ENCODE peak calls at places on chromosomes 1 and 21, in nine cellular contexts. One of them, this sample, is unnamed.

GRCh38 chr1:246703581-246703980 is 20.6 kb upstream of the SCCPDH start:
- DNase-seq in HCT116: no peak
- DNase-seq in vagina: no peak
- DNase-seq in transverse colon: peak; percentile 69
- DNase-seq in HL-60: peak; percentile 77
- DNase-seq in GM12891: no peak
- DNase-seq in suprapubic skin: no peak
- DNase-seq in esophagus muscularis mucosa: no peak
- DNase-seq in breast epithelium: no peak
- DNase-seq in this sample: no peak

GRCh38 chr21:29624776-29625175 is 315.0 kb downstream of the GRIK1 start:
- DNase-seq in HCT116: no peak
- DNase-seq in vagina: no peak
- DNase-seq in transverse colon: no peak
- DNase-seq in HL-60: no peak
- DNase-seq in GM12891: no peak
- DNase-seq in suprapubic skin: no peak
- DNase-seq in esophagus muscularis mucosa: no peak
- DNase-seq in breast epithelium: no peak
- DNase-seq in this sample: no peak

GRCh38 chr1:230907472-230908205 is 39.3 kb upstream of the C1orf198 start:
- DNase-seq in HCT116: no peak
- DNase-seq in vagina: no peak
- DNase-seq in transverse colon: no peak
- DNase-seq in HL-60: no peak
- DNase-seq in GM12891: no peak
- DNase-seq in suprapubic skin: no peak
- DNase-seq in esophagus muscularis mucosa: peak; percentile 19
- DNase-seq in breast epithelium: no peak
- DNase-seq in this sample: no peak

GRCh38 chr1:76013209-76013581 is 61.4 kb upstream of the ST6GALNAC3 start:
- DNase-seq in HCT116: no peak
- DNase-seq in vagina: no peak
- DNase-seq in transverse colon: no peak
- DNase-seq in HL-60: no peak
- DNase-seq in GM12891: no peak
- DNase-seq in suprapubic skin: no peak
- DNase-seq in esophagus muscularis mucosa: no peak
- DNase-seq in breast epithelium: no peak
- DNase-seq in this sample: no peak

GRCh38 chr1:68145418-68146126 is 86.8 kb downstream of the WLS start:
- DNase-seq in HCT116: no peak
- DNase-seq in vagina: no peak
- DNase-seq in transverse colon: peak; percentile 64
- DNase-seq in HL-60: no peak
- DNase-seq in GM12891: no peak
- DNase-seq in suprapubic skin: no peak
- DNase-seq in esophagus muscularis mucosa: no peak
- DNase-seq in breast epithelium: peak; percentile 77
- DNase-seq in this sample: no peak

GRCh38 chr1:47558601-47559593 is 121.1 kb downstream of the FOXD2 start:
- DNase-seq in HCT116: no peak
- DNase-seq in vagina: no peak
- DNase-seq in transverse colon: peak; percentile 78
- DNase-seq in HL-60: no peak
- DNase-seq in GM12891: no peak
- DNase-seq in suprapubic skin: no peak
- DNase-seq in esophagus muscularis mucosa: no peak
- DNase-seq in breast epithelium: no peak
- DNase-seq in this sample: no peak

GRCh38 chr1:177274687-177275211 is 104.0 kb downstream of the BRINP2 start:
- DNase-seq in HCT116: no peak
- DNase-seq in vagina: no peak
- DNase-seq in transverse colon: no peak
- DNase-seq in HL-60: no peak
- DNase-seq in GM12891: no peak
- DNase-seq in suprapubic skin: no peak
- DNase-seq in esophagus muscularis mucosa: peak; percentile 87
- DNase-seq in breast epithelium: peak; percentile 45
- DNase-seq in this sample: no peak

GRCh38 chr21:36706482-36706852 is 7.6 kb downstream of the SIM2 start:
- DNase-seq in HCT116: no peak
- DNase-seq in vagina: no peak
- DNase-seq in transverse colon: no peak
- DNase-seq in HL-60: no peak
- DNase-seq in GM12891: no peak
- DNase-seq in suprapubic skin: no peak
- DNase-seq in esophagus muscularis mucosa: no peak
- DNase-seq in breast epithelium: no peak
- DNase-seq in this sample: peak; percentile 14

GRCh38 chr1:169809370-169810095 is 14.8 kb upstream of the METTL18 start:
- DNase-seq in HCT116: peak; percentile 21
- DNase-seq in vagina: no peak
- DNase-seq in transverse colon: no peak
- DNase-seq in HL-60: peak; percentile 14
- DNase-seq in GM12891: no peak
- DNase-seq in suprapubic skin: no peak
- DNase-seq in esophagus muscularis mucosa: no peak
- DNase-seq in breast epithelium: no peak
- DNase-seq in this sample: no peak

GRCh38 chr1:165827199-165828102 is at the start of gene UCK2:
- DNase-seq in HCT116: peak; percentile 58
- DNase-seq in vagina: no peak
- DNase-seq in transverse colon: peak; percentile 87
- DNase-seq in HL-60: peak; percentile 72
- DNase-seq in GM12891: peak; percentile 67
- DNase-seq in suprapubic skin: peak; percentile 79
- DNase-seq in esophagus muscularis mucosa: peak; percentile 93
- DNase-seq in breast epithelium: peak; percentile 70
- DNase-seq in this sample: peak; percentile 93

GRCh38 chr21:37412603-37413360 is 46.2 kb downstream of the DYRK1A start:
- DNase-seq in HCT116: no peak
- DNase-seq in vagina: no peak
- DNase-seq in transverse colon: no peak
- DNase-seq in HL-60: no peak
- DNase-seq in GM12891: no peak
- DNase-seq in suprapubic skin: no peak
- DNase-seq in esophagus muscularis mucosa: no peak
- DNase-seq in breast epithelium: no peak
- DNase-seq in this sample: no peak

GRCh38 chr1:78619446-78619802 is 824 bp upstream of the IFI44L start:
- DNase-seq in HCT116: no peak
- DNase-seq in vagina: no peak
- DNase-seq in transverse colon: no peak
- DNase-seq in HL-60: no peak
- DNase-seq in GM12891: no peak
- DNase-seq in suprapubic skin: no peak
- DNase-seq in esophagus muscularis mucosa: no peak
- DNase-seq in breast epithelium: no peak
- DNase-seq in this sample: no peak

GRCh38 chr1:241964550-241965241 is 7.1 kb downstream of the BECN2 start:
- DNase-seq in HCT116: no peak
- DNase-seq in vagina: no peak
- DNase-seq in transverse colon: peak; percentile 9
- DNase-seq in HL-60: peak; percentile 60
- DNase-seq in GM12891: no peak
- DNase-seq in suprapubic skin: no peak
- DNase-seq in esophagus muscularis mucosa: no peak
- DNase-seq in breast epithelium: no peak
- DNase-seq in this sample: no peak

GRCh38 chr1:236502579-236502971 is 21.2 kb upstream of the LGALS8 start:
- DNase-seq in HCT116: no peak
- DNase-seq in vagina: no peak
- DNase-seq in transverse colon: no peak
- DNase-seq in HL-60: no peak
- DNase-seq in GM12891: no peak
- DNase-seq in suprapubic skin: no peak
- DNase-seq in esophagus muscularis mucosa: no peak
- DNase-seq in breast epithelium: no peak
- DNase-seq in this sample: no peak

GRCh38 chr1:49098866-49099265 is 322.2 kb upstream of the BEND5 start:
- DNase-seq in HCT116: no peak
- DNase-seq in vagina: no peak
- DNase-seq in transverse colon: no peak
- DNase-seq in HL-60: no peak
- DNase-seq in GM12891: no peak
- DNase-seq in suprapubic skin: no peak
- DNase-seq in esophagus muscularis mucosa: no peak
- DNase-seq in breast epithelium: no peak
- DNase-seq in this sample: no peak

GRCh38 chr1:59814901-59815825 is at the start of gene HOOK1:
- DNase-seq in HCT116: no peak
- DNase-seq in vagina: no peak
- DNase-seq in transverse colon: peak; percentile 30
- DNase-seq in HL-60: no peak
- DNase-seq in GM12891: peak; percentile 11
- DNase-seq in suprapubic skin: peak; percentile 61
- DNase-seq in esophagus muscularis mucosa: no peak
- DNase-seq in breast epithelium: peak; percentile 20
- DNase-seq in this sample: no peak

GRCh38 chr1:51214615-51215131 is 21.4 kb upstream of the RNF11 start:
- DNase-seq in HCT116: no peak
- DNase-seq in vagina: no peak
- DNase-seq in transverse colon: no peak
- DNase-seq in HL-60: peak; percentile 76
- DNase-seq in GM12891: no peak
- DNase-seq in suprapubic skin: no peak
- DNase-seq in esophagus muscularis mucosa: no peak
- DNase-seq in breast epithelium: no peak
- DNase-seq in this sample: no peak

GRCh38 chr1:91826248-91826647 is 59.7 kb downstream of the TGFBR3 start:
- DNase-seq in HCT116: no peak
- DNase-seq in vagina: no peak
- DNase-seq in transverse colon: no peak
- DNase-seq in HL-60: no peak
- DNase-seq in GM12891: no peak
- DNase-seq in suprapubic skin: no peak
- DNase-seq in esophagus muscularis mucosa: no peak
- DNase-seq in breast epithelium: no peak
- DNase-seq in this sample: no peak

GRCh38 chr21:45806042-45806441 is 162.5 kb downstream of the PCBP3 start:
- DNase-seq in HCT116: no peak
- DNase-seq in vagina: no peak
- DNase-seq in transverse colon: no peak
- DNase-seq in HL-60: no peak
- DNase-seq in GM12891: no peak
- DNase-seq in suprapubic skin: no peak
- DNase-seq in esophagus muscularis mucosa: no peak
- DNase-seq in breast epithelium: no peak
- DNase-seq in this sample: no peak

GRCh38 chr21:42158846-42159245 is 60.1 kb upstream of the ABCG1 start:
- DNase-seq in HCT116: no peak
- DNase-seq in vagina: peak; percentile 44
- DNase-seq in transverse colon: no peak
- DNase-seq in HL-60: no peak
- DNase-seq in GM12891: no peak
- DNase-seq in suprapubic skin: peak; percentile 29
- DNase-seq in esophagus muscularis mucosa: no peak
- DNase-seq in breast epithelium: no peak
- DNase-seq in this sample: no peak

GRCh38 chr21:42154237-42155044 is 64.5 kb upstream of the ABCG1 start:
- DNase-seq in HCT116: no peak
- DNase-seq in vagina: peak; percentile 82
- DNase-seq in transverse colon: no peak
- DNase-seq in HL-60: no peak
- DNase-seq in GM12891: no peak
- DNase-seq in suprapubic skin: peak; percentile 34
- DNase-seq in esophagus muscularis mucosa: no peak
- DNase-seq in breast epithelium: no peak
- DNase-seq in this sample: no peak

GRCh38 chr21:42157606-42158310 is 61.2 kb upstream of the ABCG1 start:
- DNase-seq in HCT116: no peak
- DNase-seq in vagina: peak; percentile 56
- DNase-seq in transverse colon: no peak
- DNase-seq in HL-60: no peak
- DNase-seq in GM12891: no peak
- DNase-seq in suprapubic skin: peak; percentile 33
- DNase-seq in esophagus muscularis mucosa: no peak
- DNase-seq in breast epithelium: no peak
- DNase-seq in this sample: no peak

GRCh38 chr21:42155045-42155855 is 63.7 kb upstream of the ABCG1 start:
- DNase-seq in HCT116: no peak
- DNase-seq in vagina: peak; percentile 58
- DNase-seq in transverse colon: no peak
- DNase-seq in HL-60: no peak
- DNase-seq in GM12891: no peak
- DNase-seq in suprapubic skin: peak; percentile 44
- DNase-seq in esophagus muscularis mucosa: no peak
- DNase-seq in breast epithelium: no peak
- DNase-seq in this sample: peak; percentile 43

GRCh38 chr21:42156690-42157605 is 62.0 kb upstream of the ABCG1 start:
- DNase-seq in HCT116: no peak
- DNase-seq in vagina: peak; percentile 74
- DNase-seq in transverse colon: peak; percentile 31
- DNase-seq in HL-60: no peak
- DNase-seq in GM12891: no peak
- DNase-seq in suprapubic skin: peak; percentile 65
- DNase-seq in esophagus muscularis mucosa: no peak
- DNase-seq in breast epithelium: peak; percentile 69
- DNase-seq in this sample: no peak
- TF ChIP-seq POLR2AphosphoS5 in HCT116: no peak
- TF ChIP-seq POLR2AphosphoS5 in vagina: no peak
- TF ChIP-seq POLR2AphosphoS5 in transverse colon: no peak
- TF ChIP-seq POLR2AphosphoS5 in HL-60: no peak
- TF ChIP-seq POLR2AphosphoS5 in GM12891: no peak
- TF ChIP-seq POLR2AphosphoS5 in suprapubic skin: no peak
- TF ChIP-seq POLR2AphosphoS5 in esophagus muscularis mucosa: no peak
- TF ChIP-seq POLR2AphosphoS5 in breast epithelium: no peak
- TF ChIP-seq POLR2AphosphoS5 in this sample: no peak

GRCh38 chr21:28110074-28110473 is 882.6 kb downstream of the LTN1 start:
- DNase-seq in HCT116: no peak
- DNase-seq in vagina: no peak
- DNase-seq in transverse colon: no peak
- DNase-seq in HL-60: no peak
- DNase-seq in GM12891: no peak
- DNase-seq in suprapubic skin: no peak
- DNase-seq in esophagus muscularis mucosa: no peak
- DNase-seq in breast epithelium: no peak
- DNase-seq in this sample: no peak
- TF ChIP-seq POLR2AphosphoS5 in HCT116: no peak
- TF ChIP-seq POLR2AphosphoS5 in vagina: no peak
- TF ChIP-seq POLR2AphosphoS5 in transverse colon: no peak
- TF ChIP-seq POLR2AphosphoS5 in HL-60: no peak
- TF ChIP-seq POLR2AphosphoS5 in GM12891: no peak
- TF ChIP-seq POLR2AphosphoS5 in suprapubic skin: no peak
- TF ChIP-seq POLR2AphosphoS5 in esophagus muscularis mucosa: no peak
- TF ChIP-seq POLR2AphosphoS5 in breast epithelium: no peak
- TF ChIP-seq POLR2AphosphoS5 in this sample: no peak

GRCh38 chr1:15261155-15262002 is 14.4 kb downstream of the FHAD1 start:
- DNase-seq in HCT116: peak; percentile 57
- DNase-seq in vagina: peak; percentile 29
- DNase-seq in transverse colon: peak; percentile 52
- DNase-seq in HL-60: peak; percentile 63
- DNase-seq in GM12891: no peak
- DNase-seq in suprapubic skin: peak; percentile 71
- DNase-seq in esophagus muscularis mucosa: peak; percentile 91
- DNase-seq in breast epithelium: no peak
- DNase-seq in this sample: no peak
- TF ChIP-seq POLR2AphosphoS5 in HCT116: no peak
- TF ChIP-seq POLR2AphosphoS5 in vagina: no peak
- TF ChIP-seq POLR2AphosphoS5 in transverse colon: no peak
- TF ChIP-seq POLR2AphosphoS5 in HL-60: no peak
- TF ChIP-seq POLR2AphosphoS5 in GM12891: no peak
- TF ChIP-seq POLR2AphosphoS5 in suprapubic skin: no peak
- TF ChIP-seq POLR2AphosphoS5 in esophagus muscularis mucosa: no peak
- TF ChIP-seq POLR2AphosphoS5 in breast epithelium: no peak
- TF ChIP-seq POLR2AphosphoS5 in this sample: peak; percentile 66

GRCh38 chr1:8863138-8863537 is 15.3 kb downstream of the ENO1 start:
- DNase-seq in HCT116: no peak
- DNase-seq in vagina: no peak
- DNase-seq in transverse colon: no peak
- DNase-seq in HL-60: no peak
- DNase-seq in GM12891: no peak
- DNase-seq in suprapubic skin: no peak
- DNase-seq in esophagus muscularis mucosa: no peak
- DNase-seq in breast epithelium: no peak
- DNase-seq in this sample: no peak
- TF ChIP-seq POLR2AphosphoS5 in HCT116: no peak
- TF ChIP-seq POLR2AphosphoS5 in vagina: no peak
- TF ChIP-seq POLR2AphosphoS5 in transverse colon: no peak
- TF ChIP-seq POLR2AphosphoS5 in HL-60: peak; percentile 17
- TF ChIP-seq POLR2AphosphoS5 in GM12891: peak; percentile 60
- TF ChIP-seq POLR2AphosphoS5 in suprapubic skin: no peak
- TF ChIP-seq POLR2AphosphoS5 in esophagus muscularis mucosa: no peak
- TF ChIP-seq POLR2AphosphoS5 in breast epithelium: no peak
- TF ChIP-seq POLR2AphosphoS5 in this sample: no peak